ENCODE peak calls at places on chromosome 15, in nine cellular contexts. One of them, this sample, is unnamed.

GRCh38 chr15:80597081-80597480 is 98.0 kb upstream of the ABHD17C start:
- DNase-seq in K562: no peak
- DNase-seq in SK-N-SH: no peak
- DNase-seq in GM12878: no peak
- DNase-seq in breast epithelium: no peak
- DNase-seq in SK-N-MC: no peak
- DNase-seq in sigmoid colon: no peak
- DNase-seq in stomach: peak; percentile 11
- DNase-seq in HCT116: no peak
- DNase-seq in this sample: no peak

GRCh38 chr15:42139596-42139995 is 16.8 kb downstream of the PLA2G4F start:
- DNase-seq in breast epithelium: no peak
- DNase-seq in HCT116: no peak
- DNase-seq in stomach: peak; percentile 15
- DNase-seq in GM12878: no peak
- DNase-seq in SK-N-SH: no peak
- DNase-seq in K562: no peak
- DNase-seq in SK-N-MC: no peak
- DNase-seq in sigmoid colon: peak; percentile 46
- DNase-seq in this sample: no peak

GRCh38 chr15:92629276-92629974 is 26.1 kb downstream of the FAM174B start:
- DNase-seq in SK-N-MC: no peak
- DNase-seq in SK-N-SH: no peak
- DNase-seq in breast epithelium: no peak
- DNase-seq in stomach: peak; percentile 16
- DNase-seq in K562: no peak
- DNase-seq in GM12878: no peak
- DNase-seq in sigmoid colon: no peak
- DNase-seq in HCT116: no peak
- DNase-seq in this sample: no peak

GRCh38 chr15:40355976-40356585 is 1.9 kb upstream of the DISP2 start:
- DNase-seq in breast epithelium: no peak
- DNase-seq in SK-N-MC: no peak
- DNase-seq in GM12878: no peak
- DNase-seq in sigmoid colon: no peak
- DNase-seq in SK-N-SH: no peak
- DNase-seq in HCT116: no peak
- DNase-seq in stomach: no peak
- DNase-seq in K562: no peak
- DNase-seq in this sample: no peak

GRCh38 chr15:45091161-45091560 is 22.8 kb downstream of the DUOX2 start:
- DNase-seq in SK-N-MC: no peak
- DNase-seq in HCT116: no peak
- DNase-seq in K562: no peak
- DNase-seq in breast epithelium: no peak
- DNase-seq in SK-N-SH: no peak
- DNase-seq in stomach: no peak
- DNase-seq in sigmoid colon: no peak
- DNase-seq in GM12878: no peak
- DNase-seq in this sample: no peak

GRCh38 chr15:68334661-68335124 is 57.1 kb downstream of the FEM1B start:
- DNase-seq in stomach: no peak
- DNase-seq in GM12878: no peak
- DNase-seq in SK-N-MC: no peak
- DNase-seq in sigmoid colon: no peak
- DNase-seq in K562: no peak
- DNase-seq in breast epithelium: peak; percentile 72
- DNase-seq in HCT116: no peak
- DNase-seq in SK-N-SH: no peak
- DNase-seq in this sample: no peak

GRCh38 chr15:67083135-67083766 is 17.8 kb downstream of the SMAD3 start:
- DNase-seq in GM12878: no peak
- DNase-seq in HCT116: no peak
- DNase-seq in SK-N-MC: no peak
- DNase-seq in SK-N-SH: no peak
- DNase-seq in breast epithelium: no peak
- DNase-seq in stomach: no peak
- DNase-seq in sigmoid colon: no peak
- DNase-seq in K562: no peak
- DNase-seq in this sample: no peak

GRCh38 chr15:35533130-35534110 is 12.5 kb downstream of the DPH6 start:
- DNase-seq in SK-N-SH: no peak
- DNase-seq in breast epithelium: no peak
- DNase-seq in K562: no peak
- DNase-seq in stomach: no peak
- DNase-seq in sigmoid colon: no peak
- DNase-seq in HCT116: no peak
- DNase-seq in GM12878: no peak
- DNase-seq in SK-N-MC: no peak
- DNase-seq in this sample: no peak

GRCh38 chr15:98760112-98760826 is 111.9 kb downstream of the IGF1R start:
- DNase-seq in stomach: peak; percentile 72
- DNase-seq in sigmoid colon: peak; percentile 70
- DNase-seq in HCT116: no peak
- DNase-seq in GM12878: no peak
- DNase-seq in breast epithelium: peak; percentile 83
- DNase-seq in SK-N-MC: no peak
- DNase-seq in K562: no peak
- DNase-seq in SK-N-SH: no peak
- DNase-seq in this sample: no peak

GRCh38 chr15:33028495-33028894 is 166.0 kb downstream of the FMN1 start:
- DNase-seq in stomach: no peak
- DNase-seq in HCT116: no peak
- DNase-seq in K562: no peak
- DNase-seq in SK-N-SH: peak; percentile 21
- DNase-seq in breast epithelium: no peak
- DNase-seq in sigmoid colon: no peak
- DNase-seq in GM12878: no peak
- DNase-seq in SK-N-MC: no peak
- DNase-seq in this sample: no peak

GRCh38 chr15:33026614-33027013 is 167.9 kb downstream of the FMN1 start:
- DNase-seq in breast epithelium: peak; percentile 37
- DNase-seq in GM12878: no peak
- DNase-seq in HCT116: no peak
- DNase-seq in stomach: no peak
- DNase-seq in sigmoid colon: no peak
- DNase-seq in SK-N-SH: no peak
- DNase-seq in SK-N-MC: no peak
- DNase-seq in K562: no peak
- DNase-seq in this sample: no peak

GRCh38 chr15:33029247-33029646 is 165.3 kb downstream of the FMN1 start:
- DNase-seq in HCT116: no peak
- DNase-seq in GM12878: no peak
- DNase-seq in sigmoid colon: no peak
- DNase-seq in SK-N-SH: no peak
- DNase-seq in SK-N-MC: no peak
- DNase-seq in stomach: no peak
- DNase-seq in K562: no peak
- DNase-seq in breast epithelium: no peak
- DNase-seq in this sample: no peak

GRCh38 chr15:33030315-33030714 is 164.2 kb downstream of the FMN1 start:
- DNase-seq in breast epithelium: no peak
- DNase-seq in K562: no peak
- DNase-seq in SK-N-MC: no peak
- DNase-seq in stomach: no peak
- DNase-seq in sigmoid colon: no peak
- DNase-seq in HCT116: no peak
- DNase-seq in GM12878: no peak
- DNase-seq in SK-N-SH: no peak
- DNase-seq in this sample: no peak

GRCh38 chr15:33027636-33028035 is 166.9 kb downstream of the FMN1 start:
- DNase-seq in SK-N-MC: no peak
- DNase-seq in K562: no peak
- DNase-seq in SK-N-SH: no peak
- DNase-seq in breast epithelium: no peak
- DNase-seq in sigmoid colon: no peak
- DNase-seq in stomach: no peak
- DNase-seq in GM12878: no peak
- DNase-seq in HCT116: no peak
- DNase-seq in this sample: no peak
- H3K27ac ChIP-seq in SK-N-MC: no peak overlapping the region
- H3K27ac ChIP-seq in K562: no peak overlapping the region
- H3K27ac ChIP-seq in SK-N-SH: peak overlapping the region; percentile 33
- H3K27ac ChIP-seq in breast epithelium: no peak overlapping the region
- H3K27ac ChIP-seq in sigmoid colon: no peak overlapping the region
- H3K27ac ChIP-seq in stomach: peak overlapping the region; percentile 38
- H3K27ac ChIP-seq in GM12878: no peak overlapping the region
- H3K27ac ChIP-seq in HCT116: no peak overlapping the region
- H3K27ac ChIP-seq in this sample: no peak overlapping the region

DNA sequence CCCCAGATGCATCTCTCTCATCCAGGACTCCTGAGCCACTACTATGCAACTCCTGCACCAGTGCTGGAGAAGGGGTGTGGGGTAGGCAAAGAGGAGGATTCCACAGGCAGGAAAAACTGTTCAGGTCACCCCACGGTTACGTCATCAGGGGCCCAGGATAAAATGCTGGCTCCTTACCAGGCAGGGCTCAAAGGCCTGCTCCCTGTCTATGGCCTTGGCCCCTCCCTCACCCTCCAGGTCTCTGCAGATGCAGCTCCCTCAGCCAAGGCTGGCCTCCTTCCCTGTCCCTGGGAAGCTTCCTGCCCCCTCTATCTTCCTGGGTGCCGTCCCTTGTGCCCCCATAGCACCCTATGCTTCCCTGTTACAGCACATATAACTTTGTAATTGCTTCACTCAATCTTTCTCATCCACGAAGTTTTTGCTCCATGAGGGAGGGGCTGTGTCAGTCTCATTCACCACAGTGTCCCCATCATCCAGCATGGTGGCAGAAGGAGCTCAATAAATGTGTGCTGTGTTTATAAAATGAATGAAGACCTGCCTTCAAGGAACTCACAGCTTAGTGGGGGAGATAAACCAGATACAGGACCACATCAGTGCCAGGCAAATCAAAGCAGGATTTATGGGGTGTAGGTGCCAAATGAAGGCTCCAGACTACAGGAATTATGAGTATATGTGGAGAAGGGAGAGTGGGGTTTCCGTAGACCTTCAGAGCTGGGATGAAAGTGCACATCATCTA is 18.6 kb downstream of the KBTBD13 start:
- DNase-seq in HCT116: no peak
- DNase-seq in GM12878: no peak
- DNase-seq in SK-N-MC: no peak
- DNase-seq in K562: no peak
- DNase-seq in breast epithelium: no peak
- DNase-seq in stomach: no peak
- DNase-seq in SK-N-SH: no peak
- DNase-seq in sigmoid colon: peak; percentile 87
- DNase-seq in this sample: no peak
- TF ChIP-seq POLR2AphosphoS5 in HCT116: no peak
- TF ChIP-seq POLR2AphosphoS5 in GM12878: no peak
- TF ChIP-seq POLR2AphosphoS5 in SK-N-MC: no peak
- TF ChIP-seq POLR2AphosphoS5 in K562: no peak
- TF ChIP-seq POLR2AphosphoS5 in breast epithelium: no peak
- TF ChIP-seq POLR2AphosphoS5 in stomach: no peak
- TF ChIP-seq POLR2AphosphoS5 in SK-N-SH: no peak
- TF ChIP-seq POLR2AphosphoS5 in sigmoid colon: peak; percentile 97
- TF ChIP-seq POLR2AphosphoS5 in this sample: no peak

DNA sequence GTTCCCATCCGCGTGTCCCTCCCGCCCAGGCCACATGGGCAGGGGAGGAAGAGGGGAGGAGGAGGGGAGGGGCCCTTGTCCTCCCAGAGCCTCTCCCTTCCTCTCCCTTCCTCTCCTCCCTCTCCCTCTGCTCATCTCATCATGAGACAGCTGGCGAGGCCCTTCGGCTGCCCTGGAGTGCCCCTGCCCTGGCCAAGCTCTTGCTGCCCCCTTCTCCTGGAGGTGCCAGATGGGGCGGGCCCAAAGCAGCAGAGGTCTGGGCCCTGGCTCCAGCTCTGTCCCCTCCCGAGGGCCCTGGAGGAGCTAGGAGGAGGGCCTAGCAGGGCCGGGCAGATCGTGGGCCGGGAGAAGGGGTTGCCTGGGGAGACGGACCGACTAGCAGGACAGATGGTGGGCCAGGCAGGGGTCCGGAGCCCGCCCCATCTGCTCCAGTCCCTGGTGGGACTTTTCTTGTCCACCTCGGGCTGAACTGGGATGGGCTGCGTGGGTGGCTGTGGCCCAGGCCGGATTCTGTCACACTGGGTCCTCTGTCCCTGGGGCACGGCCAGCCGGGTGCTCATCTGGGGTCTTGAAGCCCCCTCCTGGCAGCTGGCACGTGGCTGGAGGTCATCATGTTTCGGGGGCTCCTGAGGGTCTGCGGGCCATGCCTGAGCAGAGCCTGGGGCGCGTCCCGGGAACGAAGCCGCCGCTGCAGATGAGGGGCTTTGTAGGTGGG is 183.4 kb downstream of the GOLGA6L6 start:
- DNase-seq in K562: no peak
- DNase-seq in SK-N-SH: no peak
- DNase-seq in SK-N-MC: no peak
- DNase-seq in breast epithelium: no peak
- DNase-seq in sigmoid colon: peak; percentile 72
- DNase-seq in GM12878: no peak
- DNase-seq in HCT116: no peak
- DNase-seq in stomach: peak; percentile 25
- DNase-seq in this sample: no peak
- H3K27ac ChIP-seq in K562: no peak overlapping the region
- H3K27ac ChIP-seq in SK-N-SH: no peak overlapping the region
- H3K27ac ChIP-seq in SK-N-MC: no peak overlapping the region
- H3K27ac ChIP-seq in breast epithelium: no peak overlapping the region
- H3K27ac ChIP-seq in sigmoid colon: no peak overlapping the region
- H3K27ac ChIP-seq in GM12878: no peak overlapping the region
- H3K27ac ChIP-seq in HCT116: no peak overlapping the region
- H3K27ac ChIP-seq in stomach: no peak overlapping the region
- H3K27ac ChIP-seq in this sample: no peak overlapping the region

GRCh38 chr15:96340348-96340610 is 9.8 kb downstream of the NR2F2 start:
- DNase-seq in HCT116: no peak
- DNase-seq in SK-N-SH: no peak
- DNase-seq in breast epithelium: no peak
- DNase-seq in stomach: no peak
- DNase-seq in sigmoid colon: no peak
- DNase-seq in SK-N-MC: no peak
- DNase-seq in GM12878: no peak
- DNase-seq in K562: no peak
- DNase-seq in this sample: no peak

GRCh38 chr15:96341465-96342142 is 11.1 kb downstream of the NR2F2 start:
- DNase-seq in K562: no peak
- DNase-seq in SK-N-SH: no peak
- DNase-seq in GM12878: no peak
- DNase-seq in SK-N-MC: no peak
- DNase-seq in sigmoid colon: peak; percentile 68
- DNase-seq in stomach: no peak
- DNase-seq in HCT116: no peak
- DNase-seq in breast epithelium: peak; percentile 17
- DNase-seq in this sample: no peak

GRCh38 chr15:96339662-96340347 is 9.3 kb downstream of the NR2F2 start:
- DNase-seq in SK-N-MC: no peak
- DNase-seq in K562: no peak
- DNase-seq in HCT116: no peak
- DNase-seq in GM12878: no peak
- DNase-seq in breast epithelium: no peak
- DNase-seq in SK-N-SH: no peak
- DNase-seq in stomach: no peak
- DNase-seq in sigmoid colon: no peak
- DNase-seq in this sample: no peak

GRCh38 chr15:96342143-96342466 is 11.6 kb downstream of the NR2F2 start:
- DNase-seq in sigmoid colon: no peak
- DNase-seq in stomach: no peak
- DNase-seq in breast epithelium: no peak
- DNase-seq in HCT116: no peak
- DNase-seq in SK-N-SH: no peak
- DNase-seq in SK-N-MC: no peak
- DNase-seq in GM12878: no peak
- DNase-seq in K562: no peak
- DNase-seq in this sample: no peak

GRCh38 chr15:96340611-96341464 is 10.3 kb downstream of the NR2F2 start:
- DNase-seq in breast epithelium: peak; percentile 35
- DNase-seq in sigmoid colon: peak; percentile 76
- DNase-seq in stomach: no peak
- DNase-seq in K562: no peak
- DNase-seq in GM12878: no peak
- DNase-seq in HCT116: no peak
- DNase-seq in SK-N-MC: no peak
- DNase-seq in SK-N-SH: peak; percentile 83
- DNase-seq in this sample: no peak
- TF ChIP-seq POLR2AphosphoS5 in breast epithelium: peak; percentile 24
- TF ChIP-seq POLR2AphosphoS5 in sigmoid colon: peak; percentile 4
- TF ChIP-seq POLR2AphosphoS5 in stomach: no peak
- TF ChIP-seq POLR2AphosphoS5 in K562: no peak
- TF ChIP-seq POLR2AphosphoS5 in GM12878: peak; percentile 47
- TF ChIP-seq POLR2AphosphoS5 in HCT116: no peak
- TF ChIP-seq POLR2AphosphoS5 in SK-N-MC: peak; percentile 45
- TF ChIP-seq POLR2AphosphoS5 in SK-N-SH: no peak
- TF ChIP-seq POLR2AphosphoS5 in this sample: no peak